ENCODE peak calls at places on chromosomes 11 and 22, in ten cellular contexts. F is dorsolateral prefrontal cortex; P is CD8-positive, alpha-beta T cell; Q is left ventricle myocardium inferior; B is uterus; Y is esophagus squamous epithelium; R is testis; U is transverse colon; S is SK-N-SH; W is PC-3. C is an unnamed sample.
A peak's percentile ranks its signal among the peaks of the same experiment; 100 is the strongest.

GRCh38 chr11:34926101-34926830 is 9.8 kb downstream of the PDHX start:
- DNase-seq in U (no peak), F (no peak), Y (no peak), S (peak; percentile 34), P (no peak), R (no peak), W (peak; percentile 67), Q (no peak), B (no peak), C (no peak)

GRCh38 chr11:134332189-134332631 is 422 bp downstream of the GLB1L2 start:
- DNase-seq in Q (no peak), F (no peak), R (peak; percentile 50), W (no peak), U (peak; percentile 53), B (peak; percentile 30), S (peak; percentile 72), P (no peak), Y (no peak), C (no peak)

GRCh38 chr22:19843107-19843856 is 11.4 kb downstream of the GNB1L start:
- DNase-seq in P (no peak), U (no peak), F (no peak), S (no peak), B (no peak), W (no peak), Q (no peak), R (no peak), Y (no peak), C (no peak)

GRCh38 chr11:34904421-34904950 is 11.7 kb downstream of the APIP start:
- DNase-seq in R (no peak), W (no peak), P (no peak), U (no peak), F (no peak), B (no peak), Q (no peak), Y (no peak), S (no peak), C (no peak)

GRCh38 chr11:85029964-85030363 is 597.2 kb downstream of the DLG2 start:
- DNase-seq in Q (no peak), W (peak; percentile 97), R (no peak), S (no peak), U (no peak), Y (no peak), F (no peak), B (no peak), P (no peak), C (peak; percentile 46)

GRCh38 chr11:48083427-48083826 is 103.1 kb downstream of the PTPRJ start:
- DNase-seq in B (no peak), Q (no peak), R (no peak), U (no peak), S (no peak), F (no peak), Y (no peak), P (no peak), W (no peak), C (no peak)

GRCh38 chr22:23083315-23084021 is 13.1 kb downstream of the GNAZ start:
- DNase-seq in U (no peak), R (no peak), P (no peak), B (no peak), W (no peak), F (no peak), S (no peak), Q (no peak), Y (no peak), C (no peak)

GRCh38 chr11:15318814-15319213 is 204.1 kb downstream of the INSC start:
- DNase-seq in W (no peak), S (no peak), Q (no peak), Y (no peak), F (no peak), B (no peak), R (no peak), P (no peak), U (no peak), C (no peak)

GRCh38 chr22:27507935-27508504 is 293.5 kb downstream of the MN1 start:
- DNase-seq in B (no peak), Q (no peak), S (no peak), Y (no peak), U (no peak), F (no peak), P (no peak), W (peak; percentile 62), R (no peak), C (no peak)

GRCh38 chr11:62552931-62553838 is 6.6 kb upstream of the AHNAK start:
- DNase-seq in U (peak; percentile 90), B (peak; percentile 90), Y (no peak), F (no peak), P (peak; percentile 48), Q (peak; percentile 86), R (peak; percentile 81), W (peak; percentile 98), S (no peak), C (peak; percentile 84)

GRCh38 chr22:25081409-25081824 is 118.2 kb upstream of the CRYBB3 start:
- DNase-seq in P (peak; percentile 34), Q (no peak), F (no peak), U (peak; percentile 41), R (peak; percentile 58), B (no peak), W (peak; percentile 33), S (peak; percentile 58), Y (no peak), C (no peak)

DNA sequence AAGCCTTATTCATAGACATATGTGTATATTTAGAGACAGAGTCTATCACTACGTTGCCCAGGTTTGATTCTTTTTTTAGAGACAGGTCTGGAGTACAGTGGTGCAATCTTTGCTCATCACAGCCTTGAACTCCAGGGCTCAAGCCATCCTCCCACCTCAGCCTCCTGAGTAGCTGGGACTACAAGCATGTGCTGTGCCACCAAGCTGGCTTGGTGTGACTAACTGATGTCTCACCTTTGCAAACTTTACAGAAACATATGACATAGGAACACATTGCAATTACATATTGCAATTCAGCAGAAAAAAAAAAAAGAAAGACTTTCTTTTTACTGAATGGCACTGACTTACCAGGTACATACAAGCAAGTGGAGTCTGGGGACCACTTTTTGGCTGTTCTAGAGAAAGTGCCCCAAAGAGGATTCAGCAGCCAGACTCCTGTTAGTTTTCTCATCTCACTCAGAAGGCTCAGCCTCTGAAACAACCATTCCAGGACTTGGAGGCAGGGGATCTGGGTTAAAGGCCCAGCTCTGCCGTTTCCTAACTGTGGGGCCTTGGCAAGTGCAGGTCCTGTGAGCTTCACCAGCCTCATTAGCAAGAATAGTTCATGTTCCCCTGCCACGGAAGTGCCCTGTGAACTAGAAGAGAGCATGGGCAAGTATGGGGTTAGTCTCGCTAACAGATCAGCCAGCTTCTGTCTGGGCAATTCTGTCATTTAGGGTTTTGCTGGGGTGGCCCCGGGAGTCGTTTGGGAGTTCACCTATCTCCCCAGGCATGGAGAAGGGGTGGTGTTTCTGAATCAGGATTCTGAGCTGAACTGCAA is 11.2 kb upstream of the NFAM1 start:
- DNase-seq in R (no peak), U (no peak), B (no peak), W (peak; percentile 47), S (no peak), Q (no peak), P (no peak), F (no peak), Y (no peak), C (no peak)
- H3K4me3 ChIP-seq in R (no peak overlapping the region), U (peak overlapping the region; percentile 29), B (no peak overlapping the region), W (peak overlapping the region; percentile 62), S (peak overlapping the region; percentile 34), Q (peak overlapping the region; percentile 59), P (peak overlapping the region; percentile 47), F (peak overlapping the region; percentile 62), Y (peak overlapping the region; percentile 44), C (peak overlapping the region; percentile 22)

DNA sequence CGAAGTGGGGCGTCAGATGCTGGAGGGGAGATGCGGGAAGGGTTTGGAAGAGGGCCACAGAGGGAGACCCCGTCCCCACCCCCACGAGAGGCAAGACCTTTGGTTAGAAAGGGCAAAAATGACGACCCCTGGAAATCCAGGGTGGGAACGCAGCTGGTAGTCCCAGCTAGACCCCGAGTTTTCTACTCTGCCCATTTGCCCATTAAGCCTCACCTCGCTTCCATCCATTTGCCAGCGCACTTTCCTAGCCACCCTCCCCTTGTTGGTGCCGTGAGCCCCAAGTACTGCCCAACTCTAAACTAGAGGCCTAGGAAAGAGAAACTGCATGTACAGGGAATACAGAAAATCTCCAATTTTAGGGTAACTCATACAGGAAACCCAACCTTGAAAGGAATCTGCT is 370 bp downstream of the DDX25 start:
- DNase-seq in S (no peak), R (no peak), F (no peak), W (no peak), U (no peak), B (no peak), Y (no peak), Q (no peak), P (no peak), C (no peak)
- H3K27me3 ChIP-seq in S (peaks cover 12% of the 10 kb centered on the region), R (no peaks in the 10 kb centered on the region), F (no peaks in the 10 kb centered on the region), W (peaks cover 17% of the 10 kb centered on the region), U (peaks cover 40% of the 10 kb centered on the region), B (peaks cover 20% of the 10 kb centered on the region), Y (peaks cover 8% of the 10 kb centered on the region), Q (peaks cover 46% of the 10 kb centered on the region), P (peaks cover 5% of the 10 kb centered on the region), C (peaks cover 22% of the 10 kb centered on the region)

DNA sequence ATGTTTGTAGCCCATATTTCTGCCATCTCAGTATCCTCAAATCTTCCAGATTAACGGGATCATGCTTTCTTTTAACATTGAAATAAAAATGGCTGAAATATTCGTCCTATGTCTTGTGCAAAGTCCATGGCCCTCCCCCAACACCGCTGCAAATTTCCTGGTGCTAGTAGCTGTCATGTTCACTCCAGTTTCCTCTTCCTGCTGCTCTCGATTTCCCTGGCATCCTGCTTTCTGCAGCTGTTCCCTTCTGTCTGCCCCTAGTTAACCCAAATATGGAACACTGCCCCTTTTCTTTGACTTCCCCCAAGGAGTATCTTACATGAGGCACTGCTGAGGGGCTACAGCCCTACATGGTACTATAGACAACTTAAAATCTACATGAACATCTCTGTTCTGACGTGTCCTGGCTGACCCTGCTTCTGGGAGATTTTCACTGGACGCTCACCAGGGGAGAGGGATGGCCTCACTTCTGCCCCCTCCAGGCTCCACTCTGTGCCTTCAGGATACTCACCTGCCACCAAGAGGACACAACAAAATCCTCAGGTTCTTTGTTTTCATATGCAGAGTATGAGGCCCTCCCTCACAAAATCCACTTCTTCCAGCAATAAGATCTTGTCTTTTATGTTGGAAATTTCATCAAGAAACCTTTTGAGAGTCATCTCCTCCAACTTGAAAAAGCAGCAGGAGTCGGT is 29.4 kb upstream of the SCUBE2 start:
- DNase-seq in P (no peak), F (no peak), Q (no peak), U (no peak), W (peak; percentile 16), S (peak; percentile 34), B (no peak), Y (no peak), R (no peak), C (no peak)
- TF ChIP-seq CTCF in P (no peak), F (no peak), Q (peak; percentile 24), U (no peak), W (peak; percentile 54), S (peak; percentile 22), B (no peak), Y (no peak), R (no peak), C (peak; percentile 38)

DNA sequence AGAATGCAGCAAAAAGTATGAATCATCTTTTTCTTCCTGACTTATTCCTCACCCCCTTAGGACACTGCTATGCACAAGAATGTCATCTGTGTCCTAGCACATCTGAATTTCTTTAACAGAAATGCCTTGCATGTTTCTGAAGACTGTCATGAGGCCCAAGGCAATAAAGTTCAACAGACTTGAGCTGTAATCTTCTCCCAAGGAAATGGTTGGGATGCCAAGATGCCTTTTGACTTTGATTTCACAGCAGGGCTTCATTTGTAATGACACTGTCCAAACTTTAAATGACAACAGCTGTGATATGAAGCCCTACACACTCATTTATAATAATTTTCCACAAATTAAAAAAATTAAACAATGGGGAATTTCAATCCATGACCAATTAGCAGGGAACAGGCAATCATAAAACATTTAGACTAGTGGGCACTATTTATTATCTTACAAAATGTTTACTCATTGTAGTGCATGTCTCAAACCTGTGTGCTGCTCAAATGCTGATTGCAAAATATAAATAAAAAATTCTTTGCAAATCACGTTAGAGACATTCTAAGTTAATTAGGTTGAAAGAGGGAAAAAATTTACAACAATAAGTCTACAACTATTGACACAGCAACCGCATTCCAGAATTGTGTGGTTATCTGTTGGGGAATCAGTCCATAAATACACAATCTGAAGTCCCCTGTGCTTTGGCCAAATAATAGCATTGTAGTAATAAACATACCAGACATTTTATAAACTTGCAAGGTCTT is 242.3 kb downstream of the SWAP70 start:
- DNase-seq in U (no peak), P (no peak), W (peak; percentile 95), B (no peak), R (no peak), Q (no peak), F (no peak), S (no peak), Y (no peak), C (peak; percentile 79)
- H3K4me3 ChIP-seq in U (no peak overlapping the region), P (no peak overlapping the region), W (peak overlapping the region; percentile 1), B (no peak overlapping the region), R (no peak overlapping the region), Q (no peak overlapping the region), F (no peak overlapping the region), S (no peak overlapping the region), Y (no peak overlapping the region), C (no peak overlapping the region)

C was measured in AG04450.